ENCODE peak calls at places on chromosomes 1 and 21, in five cellular contexts. Q is HepG2, F is mesenteric fat pad, Z is NCI-H1105 treated with DMSO at 0.1 percent for 48 hours, V is GM19239. Y is an unnamed sample.

GRCh38 chr1:34199927-34200326 is 23.2 kb downstream of the C1orf94 start:
- DNase-seq in Z (no peak), F (no peak), Q (peak), V (no peak), Y (no peak)

GRCh38 chr1:7615138-7615537 is 156.0 kb upstream of the VAMP3 start:
- DNase-seq in V (no peak), F (no peak), Q (no peak), Z (no peak), Y (no peak)

GRCh38 chr1:36542962-36543515 is 60.3 kb upstream of the CSF3R start:
- DNase-seq in V (no peak), Z (no peak), Q (peak), F (peak), Y (no peak)

GRCh38 chr1:182507685-182508084 is 57.7 kb downstream of the RGSL1 start:
- DNase-seq in Z (peak), Q (no peak), V (no peak), F (no peak), Y (no peak)

GRCh38 chr1:162349635-162350330 is 26.9 kb downstream of the SPATA46 start:
- DNase-seq in F (no peak), Q (no peak), Z (no peak), V (no peak), Y (no peak)

GRCh38 chr1:27886744-27887143 is 14.4 kb downstream of the THEMIS2 start:
- DNase-seq in Z (no peak), Q (no peak), F (no peak), V (no peak), Y (no peak)

GRCh38 chr1:21514245-21514644 is 5.0 kb downstream of the ALPL start:
- DNase-seq in Z (no peak), F (no peak), Q (no peak), V (peak), Y (no peak)

GRCh38 chr1:11806307-11806936 is 431 bp downstream of the CLCN6 start:
- DNase-seq in F (no peak), Q (no peak), V (no peak), Z (no peak), Y (no peak)

GRCh38 chr1:221439008-221439733 is 302.7 kb downstream of the DUSP10 start:
- DNase-seq in F (no peak), Q (no peak), Z (no peak), V (no peak), Y (no peak)

GRCh38 chr1:98210563-98210962 is 289.7 kb upstream of the DPYD start:
- DNase-seq in V (no peak), F (no peak), Z (no peak), Q (no peak), Y (no peak)

GRCh38 chr1:182699673-182700350 is 15.4 kb upstream of the RGS8 start:
- DNase-seq in Q (no peak), Z (no peak), F (no peak), V (no peak), Y (no peak)

GRCh38 chr1:227939791-227940771 is 7.7 kb downstream of the WNT9A start:
- DNase-seq in Z (no peak), V (no peak), F (peak), Q (no peak), Y (no peak)

GRCh38 chr1:29473167-29473855 is 237.0 kb downstream of the PTPRU start:
- DNase-seq in Z (peak), F (peak), Q (no peak), V (no peak), Y (no peak)

GRCh38 chr21:15788847-15789548 is 59.2 kb downstream of the USP25 start:
- DNase-seq in Q (no peak), Z (no peak), V (no peak), F (no peak), Y (no peak)

GRCh38 chr1:217482356-217483102 is 148.4 kb downstream of the GPATCH2 start:
- DNase-seq in Z (no peak), F (no peak), V (no peak), Q (no peak), Y (no peak)

GRCh38 chr1:193412748-193413147 is 226.3 kb upstream of the B3GALT2 start:
- DNase-seq in V (no peak), F (no peak), Z (no peak), Q (no peak), Y (no peak)

GRCh38 chr1:67713071-67713806 is 28.2 kb downstream of the GADD45A start:
- DNase-seq in Q (peak), Z (peak), V (no peak), F (no peak), Y (no peak)

GRCh38 chr1:203284411-203285208 is 20.7 kb upstream of the BTG2 start:
- DNase-seq in V (no peak), Q (no peak), F (no peak), Z (no peak), Y (no peak)

GRCh38 chr1:214002472-214002871 is 14.7 kb downstream of the PROX1 start:
- DNase-seq in F (no peak), Z (peak), V (no peak), Q (peak), Y (no peak)

GRCh38 chr1:243883551-243883950 is 33.5 kb upstream of the AKT3 start:
- DNase-seq in Q (no peak), V (no peak), F (no peak), Z (no peak), Y (peak)

GRCh38 chr21:42515708-42516502 is 2.3 kb downstream of the SLC37A1 start:
- DNase-seq in Q (no peak), F (no peak), Z (no peak), V (no peak), Y (no peak)

GRCh38 chr1:209835782-209836298 is 8.1 kb downstream of the UTP25 start:
- DNase-seq in F (no peak), V (no peak), Z (no peak), Q (no peak), Y (no peak)

GRCh38 chr1:170204121-170204520 is 58.4 kb downstream of the NTMT2 start:
- DNase-seq in F (no peak), V (no peak), Q (no peak), Z (no peak), Y (no peak)

Y was measured in smooth muscle cell of the brain vasculature.